ENCODE peak calls at places on chromosomes 7 and 10, in eight cellular contexts. One of them, this sample, is unnamed.
A peak's percentile ranks its signal among the peaks of the same experiment; 100 is the strongest.

GRCh38 chr10:96618648-96619047 is 31.8 kb upstream of the TM9SF3 start:
- DNase-seq in AG04449: no peak
- DNase-seq in HFF-Myc: no peak
- DNase-seq in cardiac fibroblast: peak; percentile 29
- DNase-seq in AG04450: no peak
- DNase-seq in heart right ventricle: peak; percentile 51
- DNase-seq in OCI-LY7: no peak
- DNase-seq in H1: no peak
- DNase-seq in this sample: no peak

GRCh38 chr7:140982508-140982907 is 32.2 kb downstream of the MRPS33 start:
- DNase-seq in AG04449: no peak
- DNase-seq in HFF-Myc: no peak
- DNase-seq in cardiac fibroblast: no peak
- DNase-seq in AG04450: no peak
- DNase-seq in heart right ventricle: no peak
- DNase-seq in OCI-LY7: no peak
- DNase-seq in H1: no peak
- DNase-seq in this sample: no peak

GRCh38 chr10:60281331-60281730 is 108.3 kb downstream of the ANK3 start:
- DNase-seq in AG04449: no peak
- DNase-seq in HFF-Myc: no peak
- DNase-seq in cardiac fibroblast: peak; percentile 74
- DNase-seq in AG04450: no peak
- DNase-seq in heart right ventricle: no peak
- DNase-seq in OCI-LY7: no peak
- DNase-seq in H1: no peak
- DNase-seq in this sample: peak; percentile 57

GRCh38 chr10:12769326-12770044 is 232.0 kb downstream of the CCDC3 start:
- DNase-seq in AG04449: no peak
- DNase-seq in HFF-Myc: no peak
- DNase-seq in cardiac fibroblast: no peak
- DNase-seq in AG04450: no peak
- DNase-seq in heart right ventricle: no peak
- DNase-seq in OCI-LY7: no peak
- DNase-seq in H1: no peak
- DNase-seq in this sample: no peak

GRCh38 chr7:75966209-75966961 is 28.0 kb downstream of the TMEM120A start:
- DNase-seq in AG04449: no peak
- DNase-seq in HFF-Myc: no peak
- DNase-seq in cardiac fibroblast: peak; percentile 38
- DNase-seq in AG04450: no peak
- DNase-seq in heart right ventricle: peak; percentile 80
- DNase-seq in OCI-LY7: no peak
- DNase-seq in H1: no peak
- DNase-seq in this sample: no peak

GRCh38 chr10:60747817-60748469 is 30.3 kb upstream of the CDK1 start:
- DNase-seq in AG04449: no peak
- DNase-seq in HFF-Myc: no peak
- DNase-seq in cardiac fibroblast: no peak
- DNase-seq in AG04450: no peak
- DNase-seq in heart right ventricle: no peak
- DNase-seq in OCI-LY7: no peak
- DNase-seq in H1: no peak
- DNase-seq in this sample: no peak

GRCh38 chr10:84478155-84478554 is 149.8 kb downstream of the CCSER2 start:
- DNase-seq in AG04449: no peak
- DNase-seq in HFF-Myc: no peak
- DNase-seq in cardiac fibroblast: peak; percentile 74
- DNase-seq in AG04450: no peak
- DNase-seq in heart right ventricle: no peak
- DNase-seq in OCI-LY7: no peak
- DNase-seq in H1: no peak
- DNase-seq in this sample: no peak

GRCh38 chr7:50312589-50313162 is 8.2 kb downstream of the IKZF1 start:
- DNase-seq in AG04449: no peak
- DNase-seq in HFF-Myc: no peak
- DNase-seq in cardiac fibroblast: no peak
- DNase-seq in AG04450: no peak
- DNase-seq in heart right ventricle: no peak
- DNase-seq in OCI-LY7: peak; percentile 37
- DNase-seq in H1: no peak
- DNase-seq in this sample: no peak

GRCh38 chr7:665251-665650 is 61.2 kb upstream of the DNAAF5 start:
- DNase-seq in AG04449: peak; percentile 34
- DNase-seq in HFF-Myc: no peak
- DNase-seq in cardiac fibroblast: peak; percentile 37
- DNase-seq in AG04450: peak; percentile 62
- DNase-seq in heart right ventricle: no peak
- DNase-seq in OCI-LY7: no peak
- DNase-seq in H1: peak; percentile 56
- DNase-seq in this sample: no peak

GRCh38 chr10:48520594-48520993 is 84.3 kb downstream of the ARHGAP22 start:
- DNase-seq in AG04449: no peak
- DNase-seq in HFF-Myc: no peak
- DNase-seq in cardiac fibroblast: no peak
- DNase-seq in AG04450: no peak
- DNase-seq in heart right ventricle: no peak
- DNase-seq in OCI-LY7: no peak
- DNase-seq in H1: no peak
- DNase-seq in this sample: no peak

GRCh38 chr7:155234950-155235789 is 62.5 kb upstream of the INSIG1 start:
- DNase-seq in AG04449: no peak
- DNase-seq in HFF-Myc: no peak
- DNase-seq in cardiac fibroblast: no peak
- DNase-seq in AG04450: no peak
- DNase-seq in heart right ventricle: no peak
- DNase-seq in OCI-LY7: no peak
- DNase-seq in H1: no peak
- DNase-seq in this sample: peak; percentile 57

GRCh38 chr10:105391670-105392331 is 750.7 kb downstream of the SORCS3 start:
- DNase-seq in AG04449: no peak
- DNase-seq in HFF-Myc: no peak
- DNase-seq in cardiac fibroblast: no peak
- DNase-seq in AG04450: no peak
- DNase-seq in heart right ventricle: no peak
- DNase-seq in OCI-LY7: no peak
- DNase-seq in H1: no peak
- DNase-seq in this sample: no peak
- H3K4me3 ChIP-seq in AG04449: no peak overlapping the region
- H3K4me3 ChIP-seq in HFF-Myc: no peak overlapping the region
- H3K4me3 ChIP-seq in cardiac fibroblast: no peak overlapping the region
- H3K4me3 ChIP-seq in AG04450: no peak overlapping the region
- H3K4me3 ChIP-seq in heart right ventricle: no peak overlapping the region
- H3K4me3 ChIP-seq in OCI-LY7: no peak overlapping the region
- H3K4me3 ChIP-seq in H1: no peak overlapping the region
- H3K4me3 ChIP-seq in this sample: no peak overlapping the region

GRCh38 chr7:121329460-121330052 is 756 bp downstream of the WNT16 start:
- DNase-seq in AG04449: no peak
- DNase-seq in HFF-Myc: no peak
- DNase-seq in cardiac fibroblast: peak; percentile 33
- DNase-seq in AG04450: no peak
- DNase-seq in heart right ventricle: no peak
- DNase-seq in OCI-LY7: no peak
- DNase-seq in H1: peak; percentile 79
- DNase-seq in this sample: no peak
- H3K4me3 ChIP-seq in AG04449: peak overlapping the region; percentile 57
- H3K4me3 ChIP-seq in HFF-Myc: peak overlapping the region; percentile 49
- H3K4me3 ChIP-seq in cardiac fibroblast: peak overlapping the region; percentile 39
- H3K4me3 ChIP-seq in AG04450: peak overlapping the region; percentile 63
- H3K4me3 ChIP-seq in heart right ventricle: peak overlapping the region; percentile 33
- H3K4me3 ChIP-seq in OCI-LY7: no peak overlapping the region
- H3K4me3 ChIP-seq in H1: peak overlapping the region; percentile 66
- H3K4me3 ChIP-seq in this sample: peak overlapping the region; percentile 45

DNA sequence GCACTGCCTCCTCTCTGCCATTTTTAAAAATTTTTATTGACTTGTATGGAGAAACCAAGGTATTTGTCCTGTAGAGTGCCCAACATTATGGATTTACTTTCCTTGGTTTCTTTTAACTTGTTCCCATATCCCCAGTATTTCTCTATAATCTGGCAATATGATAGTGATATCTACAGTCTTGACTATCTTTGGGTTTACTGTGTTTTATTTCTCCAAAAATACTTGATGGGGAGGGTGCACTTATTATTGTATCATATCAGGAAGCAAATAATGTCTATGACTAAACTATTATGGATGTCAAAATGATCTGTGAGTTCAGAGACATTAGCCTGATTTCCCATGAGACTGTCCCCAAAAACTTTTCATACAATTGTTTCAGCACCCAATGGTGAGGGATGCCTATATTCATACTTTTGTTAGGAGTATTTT is 6.6 kb downstream of the TFPI2 start:
- DNase-seq in AG04449: no peak
- DNase-seq in HFF-Myc: no peak
- DNase-seq in cardiac fibroblast: no peak
- DNase-seq in AG04450: no peak
- DNase-seq in heart right ventricle: no peak
- DNase-seq in OCI-LY7: no peak
- DNase-seq in H1: no peak
- DNase-seq in this sample: no peak
- H3K4me3 ChIP-seq in AG04449: no peak overlapping the region
- H3K4me3 ChIP-seq in HFF-Myc: no peak overlapping the region
- H3K4me3 ChIP-seq in cardiac fibroblast: no peak overlapping the region
- H3K4me3 ChIP-seq in AG04450: no peak overlapping the region
- H3K4me3 ChIP-seq in heart right ventricle: no peak overlapping the region
- H3K4me3 ChIP-seq in OCI-LY7: no peak overlapping the region
- H3K4me3 ChIP-seq in H1: no peak overlapping the region
- H3K4me3 ChIP-seq in this sample: no peak overlapping the region

DNA sequence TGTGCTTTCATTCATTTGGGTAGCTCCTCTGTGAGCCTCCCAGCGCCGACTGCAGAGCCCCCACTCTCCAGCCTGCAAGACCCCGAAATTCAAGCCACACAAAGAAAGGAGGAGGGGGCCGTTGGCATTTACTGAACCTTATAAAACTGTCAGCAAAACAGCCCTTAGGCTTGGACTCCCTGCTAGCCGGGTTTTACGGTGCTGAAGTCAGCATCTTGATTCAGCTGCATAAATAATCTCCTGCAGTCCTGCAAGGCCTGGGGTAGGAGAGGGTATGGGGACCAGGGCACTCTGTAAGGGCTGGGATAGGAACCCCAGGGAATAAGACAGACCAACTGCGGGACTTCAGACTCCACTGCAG is 158.4 kb upstream of the PRKCQ start:
- DNase-seq in AG04449: no peak
- DNase-seq in HFF-Myc: no peak
- DNase-seq in cardiac fibroblast: no peak
- DNase-seq in AG04450: no peak
- DNase-seq in heart right ventricle: no peak
- DNase-seq in OCI-LY7: no peak
- DNase-seq in H1: no peak
- DNase-seq in this sample: no peak
- H3K4me3 ChIP-seq in AG04449: peak overlapping the region; percentile 9
- H3K4me3 ChIP-seq in HFF-Myc: peak overlapping the region; percentile 33
- H3K4me3 ChIP-seq in cardiac fibroblast: no peak overlapping the region
- H3K4me3 ChIP-seq in AG04450: peak overlapping the region; percentile 15
- H3K4me3 ChIP-seq in heart right ventricle: no peak overlapping the region
- H3K4me3 ChIP-seq in OCI-LY7: no peak overlapping the region
- H3K4me3 ChIP-seq in H1: no peak overlapping the region
- H3K4me3 ChIP-seq in this sample: peak overlapping the region; percentile 11

GRCh38 chr10:102673961-102674511 is 29.8 kb downstream of the TRIM8 start:
- DNase-seq in AG04449: no peak
- DNase-seq in HFF-Myc: peak; percentile 41
- DNase-seq in cardiac fibroblast: peak; percentile 83
- DNase-seq in AG04450: no peak
- DNase-seq in heart right ventricle: peak; percentile 80
- DNase-seq in OCI-LY7: no peak
- DNase-seq in H1: no peak
- DNase-seq in this sample: peak; percentile 62
- H3K4me3 ChIP-seq in AG04449: peak overlapping the region; percentile 29
- H3K4me3 ChIP-seq in HFF-Myc: peak overlapping the region; percentile 1
- H3K4me3 ChIP-seq in cardiac fibroblast: no peak overlapping the region
- H3K4me3 ChIP-seq in AG04450: peak overlapping the region; percentile 32
- H3K4me3 ChIP-seq in heart right ventricle: peak overlapping the region; percentile 20
- H3K4me3 ChIP-seq in OCI-LY7: no peak overlapping the region
- H3K4me3 ChIP-seq in H1: no peak overlapping the region
- H3K4me3 ChIP-seq in this sample: no peak overlapping the region

GRCh38 chr7:96189129-96189815 is 132.6 kb downstream of the SLC25A13 start:
- DNase-seq in AG04449: no peak
- DNase-seq in HFF-Myc: no peak
- DNase-seq in cardiac fibroblast: no peak
- DNase-seq in AG04450: no peak
- DNase-seq in heart right ventricle: no peak
- DNase-seq in OCI-LY7: no peak
- DNase-seq in H1: no peak
- DNase-seq in this sample: no peak

GRCh38 chr7:96184783-96185182 is 137.1 kb downstream of the SLC25A13 start:
- DNase-seq in AG04449: no peak
- DNase-seq in HFF-Myc: no peak
- DNase-seq in cardiac fibroblast: no peak
- DNase-seq in AG04450: no peak
- DNase-seq in heart right ventricle: no peak
- DNase-seq in OCI-LY7: no peak
- DNase-seq in H1: no peak
- DNase-seq in this sample: no peak

GRCh38 chr7:96187735-96188622 is 133.9 kb downstream of the SLC25A13 start:
- DNase-seq in AG04449: no peak
- DNase-seq in HFF-Myc: no peak
- DNase-seq in cardiac fibroblast: no peak
- DNase-seq in AG04450: no peak
- DNase-seq in heart right ventricle: no peak
- DNase-seq in OCI-LY7: no peak
- DNase-seq in H1: no peak
- DNase-seq in this sample: no peak

GRCh38 chr7:96183163-96183562 is 138.7 kb downstream of the SLC25A13 start:
- DNase-seq in AG04449: no peak
- DNase-seq in HFF-Myc: no peak
- DNase-seq in cardiac fibroblast: no peak
- DNase-seq in AG04450: no peak
- DNase-seq in heart right ventricle: no peak
- DNase-seq in OCI-LY7: no peak
- DNase-seq in H1: no peak
- DNase-seq in this sample: no peak

GRCh38 chr7:96188623-96188991 is 133.3 kb downstream of the SLC25A13 start:
- DNase-seq in AG04449: no peak
- DNase-seq in HFF-Myc: no peak
- DNase-seq in cardiac fibroblast: no peak
- DNase-seq in AG04450: no peak
- DNase-seq in heart right ventricle: no peak
- DNase-seq in OCI-LY7: no peak
- DNase-seq in H1: no peak
- DNase-seq in this sample: no peak
- H3K4me3 ChIP-seq in AG04449: no peak overlapping the region
- H3K4me3 ChIP-seq in HFF-Myc: no peak overlapping the region
- H3K4me3 ChIP-seq in cardiac fibroblast: no peak overlapping the region
- H3K4me3 ChIP-seq in AG04450: no peak overlapping the region
- H3K4me3 ChIP-seq in heart right ventricle: no peak overlapping the region
- H3K4me3 ChIP-seq in OCI-LY7: no peak overlapping the region
- H3K4me3 ChIP-seq in H1: no peak overlapping the region
- H3K4me3 ChIP-seq in this sample: no peak overlapping the region

DNA sequence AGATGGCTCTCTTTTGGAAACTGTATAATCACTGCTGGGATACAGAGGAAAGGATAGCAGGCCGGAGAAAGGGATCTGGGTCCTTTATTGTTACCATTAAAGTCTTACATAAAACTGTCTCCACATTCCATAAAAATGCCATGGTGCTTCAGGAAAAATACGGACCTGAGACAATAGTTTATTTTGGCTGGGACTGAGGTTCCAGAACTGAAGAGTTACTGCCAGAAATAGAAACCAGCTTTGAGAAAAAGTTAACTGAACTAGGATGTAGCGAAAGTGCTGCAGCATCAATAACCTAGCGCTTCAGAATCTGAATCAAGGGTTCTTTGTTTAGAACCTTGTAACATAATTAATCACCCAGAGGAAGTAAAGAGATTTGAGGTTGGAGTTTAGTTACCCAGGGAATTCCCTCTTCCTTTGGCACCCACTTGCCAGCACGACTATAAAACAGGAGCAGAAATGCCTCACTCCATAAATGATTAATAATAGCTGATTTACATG is 38.0 kb downstream of the MEOX2 start:
- DNase-seq in AG04449: no peak
- DNase-seq in HFF-Myc: no peak
- DNase-seq in cardiac fibroblast: peak; percentile 37
- DNase-seq in AG04450: no peak
- DNase-seq in heart right ventricle: no peak
- DNase-seq in OCI-LY7: no peak
- DNase-seq in H1: no peak
- DNase-seq in this sample: peak; percentile 29
- H3K4me3 ChIP-seq in AG04449: no peak overlapping the region
- H3K4me3 ChIP-seq in HFF-Myc: no peak overlapping the region
- H3K4me3 ChIP-seq in cardiac fibroblast: no peak overlapping the region
- H3K4me3 ChIP-seq in AG04450: no peak overlapping the region
- H3K4me3 ChIP-seq in heart right ventricle: no peak overlapping the region
- H3K4me3 ChIP-seq in OCI-LY7: no peak overlapping the region
- H3K4me3 ChIP-seq in H1: no peak overlapping the region
- H3K4me3 ChIP-seq in this sample: no peak overlapping the region

This sample was measured in kidney epithelial cell.